ENCODE peak calls at places on chromosomes 16 and 17, in eight cellular contexts. G, O, D, Z, N, A, X and C are unnamed samples.

GRCh38 chr17:44914698-44915271 is 515 bp downstream of the GFAP start:
- DNase-seq in G (no peak), O (no peak), D (no peak), Z (no peak), N (no peak), A (no peak), X (no peak), C (no peak)

GRCh38 chr16:19008245-19008644 is 24.5 kb downstream of the TMC7 start:
- DNase-seq in G (no peak), O (no peak), D (peak), Z (no peak), N (no peak), A (no peak), X (peak), C (no peak)

GRCh38 chr16:84514874-84515835 is 10.7 kb upstream of the MEAK7 start:
- DNase-seq in G (peak), O (no peak), D (no peak), Z (no peak), N (peak), A (peak), X (no peak), C (peak)

GRCh38 chr17:57552114-57552601 is 192.9 kb downstream of the CCDC182 start:
- DNase-seq in G (no peak), O (no peak), D (no peak), Z (no peak), N (peak), A (peak), X (peak), C (no peak)

GRCh38 chr17:78469443-78469842 is 91.0 kb downstream of the PGS1 start:
- DNase-seq in G (no peak), O (no peak), D (no peak), Z (no peak), N (no peak), A (no peak), X (no peak), C (no peak)

GRCh38 chr17:28717578-28718316 is at the start of gene RAB34:
- DNase-seq in G (no peak), O (peak), D (no peak), Z (peak), N (peak), A (no peak), X (peak), C (peak)

GRCh38 chr16:57258226-57258909 is 13.3 kb downstream of the ARL2BP start:
- DNase-seq in G (no peak), O (no peak), D (no peak), Z (peak), N (no peak), A (no peak), X (no peak), C (no peak)

GRCh38 chr16:29699324-29700219 is 20.6 kb downstream of the QPRT start:
- DNase-seq in G (no peak), O (no peak), D (no peak), Z (no peak), N (no peak), A (no peak), X (no peak), C (peak)

GRCh38 chr17:7884581-7885356 is 3.8 kb upstream of the CHD3 start:
- DNase-seq in G (no peak), O (peak), D (no peak), Z (no peak), N (no peak), A (peak), X (peak), C (peak)

GRCh38 chr16:81291117-81291516 is 23.6 kb upstream of the GAN start:
- DNase-seq in G (no peak), O (no peak), D (no peak), Z (peak), N (no peak), A (no peak), X (no peak), C (no peak)

GRCh38 chr16:57526498-57526897 is 9.9 kb downstream of the CCDC102A start:
- DNase-seq in G (no peak), O (no peak), D (no peak), Z (no peak), N (peak), A (no peak), X (no peak), C (no peak)

GRCh38 chr17:34571428-34572130 is 7.8 kb upstream of the TMEM132E start:
- DNase-seq in G (no peak), O (no peak), D (no peak), Z (no peak), N (no peak), A (no peak), X (no peak), C (no peak)

GRCh38 chr16:89765292-89765810 is 44.0 kb downstream of the ZNF276 start:
- DNase-seq in G (no peak), O (no peak), D (no peak), Z (no peak), N (no peak), A (no peak), X (no peak), C (no peak)

GRCh38 chr16:66107661-66108060 is 258.8 kb upstream of the CDH5 start:
- DNase-seq in G (no peak), O (no peak), D (peak), Z (no peak), N (no peak), A (no peak), X (peak), C (no peak)

GRCh38 chr17:39634384-39634871 is 2.5 kb upstream of the STARD3 start:
- DNase-seq in G (no peak), O (no peak), D (no peak), Z (no peak), N (no peak), A (no peak), X (peak), C (peak)

GRCh38 chr17:31274252-31274651 is 22.8 kb downstream of the OMG start:
- DNase-seq in G (no peak), O (no peak), D (no peak), Z (no peak), N (no peak), A (no peak), X (peak), C (no peak)

GRCh38 chr17:9900744-9901143 is 4.3 kb downstream of the RCVRN start:
- DNase-seq in G (no peak), O (no peak), D (no peak), Z (no peak), N (no peak), A (no peak), X (peak), C (no peak)

GRCh38 chr17:5591966-5592365 is 7.7 kb upstream of the NLRP1 start:
- DNase-seq in G (no peak), O (no peak), D (no peak), Z (no peak), N (no peak), A (no peak), X (no peak), C (no peak)

GRCh38 chr17:75764711-75765421 is at the start of gene GALK1:
- DNase-seq in G (peak), O (peak), D (no peak), Z (peak), N (peak), A (peak), X (peak), C (peak)

GRCh38 chr16:69871708-69872107 is 79.4 kb upstream of the CLEC18A start:
- DNase-seq in G (no peak), O (no peak), D (no peak), Z (no peak), N (no peak), A (no peak), X (no peak), C (no peak)

GRCh38 chr16:10751291-10751697 is 7.7 kb downstream of the NUBP1 start:
- DNase-seq in G (no peak), O (no peak), D (no peak), Z (no peak), N (no peak), A (no peak), X (no peak), C (no peak)